ENCODE peak calls at places on chromosomes 11 and 22, in seven cellular contexts. K, L, U, Z, G, Y and V are unnamed samples. For H3K4me1, the result is how much of the 10 kb centered on the place peaks cover.

GRCh38 chr11:120482149-120482548 is 29.4 kb upstream of the GRIK4 start:
- DNase-seq in K (no peak), L (no peak), U (no peak), Z (no peak), G (peak), Y (peak), V (no peak)

GRCh38 chr22:20028855-20029549 is 8.1 kb downstream of the TANGO2 start:
- DNase-seq in K (no peak), L (no peak), U (no peak), Z (peak), G (no peak), Y (no peak), V (no peak)

GRCh38 chr11:34044664-34045485 is 6.7 kb upstream of the CAPRIN1 start:
- DNase-seq in K (no peak), L (no peak), U (no peak), Z (peak), G (peak), Y (peak), V (no peak)

GRCh38 chr11:119892311-119892808 is 163.4 kb upstream of the NECTIN1 start:
- DNase-seq in K (no peak), L (no peak), U (no peak), Z (peak), G (no peak), Y (no peak), V (no peak)

GRCh38 chr11:36724742-36725387 is 126.8 kb upstream of the RAG2 start:
- DNase-seq in K (no peak), L (no peak), U (no peak), Z (no peak), G (peak), Y (no peak), V (no peak)

GRCh38 chr11:17578296-17578695 is 31.2 kb downstream of the OTOG start:
- DNase-seq in K (no peak), L (no peak), U (no peak), Z (no peak), G (no peak), Y (no peak), V (no peak)

GRCh38 chr11:95154514-95154913 is 64.9 kb downstream of the ENDOD1 start:
- DNase-seq in K (peak), L (peak), U (no peak), Z (peak), G (peak), Y (peak), V (no peak)

GRCh38 chr22:43630451-43630850 is 181.7 kb downstream of the EFCAB6 start:
- DNase-seq in K (no peak), L (no peak), U (no peak), Z (no peak), G (no peak), Y (no peak), V (no peak)

GRCh38 chr11:104891135-104891534 is 7.1 kb downstream of the CASP12 start:
- DNase-seq in K (no peak), L (no peak), U (no peak), Z (no peak), G (no peak), Y (peak), V (no peak)

GRCh38 chr22:25896592-25896991 is 154.6 kb downstream of the MYO18B start:
- DNase-seq in K (no peak), L (no peak), U (no peak), Z (no peak), G (no peak), Y (no peak), V (no peak)

GRCh38 chr11:108960498-108960897 is 295.6 kb downstream of the DDX10 start:
- DNase-seq in K (no peak), L (no peak), U (no peak), Z (no peak), G (no peak), Y (no peak), V (no peak)

GRCh38 chr22:36334838-36335603 is 52.7 kb downstream of the MYH9 start:
- DNase-seq in K (peak), L (no peak), U (no peak), Z (peak), G (peak), Y (peak), V (no peak)

GRCh38 chr11:937853-938261 is 12.2 kb downstream of the AP2A2 start:
- DNase-seq in K (no peak), L (no peak), U (no peak), Z (no peak), G (no peak), Y (no peak), V (no peak)

GRCh38 chr11:47609675-47610074 is 15.5 kb upstream of the C1QTNF4 start:
- DNase-seq in K (no peak), L (no peak), U (no peak), Z (no peak), G (no peak), Y (no peak), V (no peak)

GRCh38 chr11:79244175-79244804 is 196.5 kb downstream of the TENM4 start:
- DNase-seq in K (no peak), L (no peak), U (peak), Z (no peak), G (no peak), Y (peak), V (no peak)

GRCh38 chr22:20237480-20238440 is 30.4 kb downstream of the RTN4R start:
- DNase-seq in K (peak), L (no peak), U (no peak), Z (no peak), G (peak), Y (no peak), V (no peak)

GRCh38 chr11:73965076-73965763 is 14.4 kb downstream of the DNAJB13 start:
- DNase-seq in K (no peak), L (peak), U (no peak), Z (no peak), G (no peak), Y (no peak), V (no peak)

GRCh38 chr22:26806445-26807170 is 149.2 kb downstream of the MIAT start:
- DNase-seq in K (no peak), L (no peak), U (no peak), Z (no peak), G (no peak), Y (no peak), V (no peak)

GRCh38 chr11:62687508-62688396 is 1.6 kb downstream of the LRRN4CL start:
- DNase-seq in K (no peak), L (no peak), U (no peak), Z (peak), G (no peak), Y (no peak), V (no peak)

GRCh38 chr11:89177691-89178231 is at the start of gene TYR:
- DNase-seq in K (no peak), L (peak), U (no peak), Z (no peak), G (no peak), Y (no peak), V (no peak)

GRCh38 chr11:61860054-61860903 is 31.1 kb downstream of the FADS3 start:
- DNase-seq in K (no peak), L (no peak), U (peak), Z (peak), G (peak), Y (no peak), V (no peak)

GRCh38 chr22:39148727-39149535 is 3.5 kb downstream of the CBX7 start:
- DNase-seq in K (no peak), L (peak), U (peak), Z (peak), G (peak), Y (no peak), V (no peak)

GRCh38 chr22:20804650-20805049 is 30.7 kb downstream of the SERPIND1 start:
- DNase-seq in K (no peak), L (no peak), U (no peak), Z (no peak), G (no peak), Y (no peak), V (no peak)

GRCh38 chr11:126403039-126403438 is 47.6 kb downstream of the ST3GAL4 start:
- DNase-seq in K (no peak), L (no peak), U (no peak), Z (peak), G (no peak), Y (no peak), V (no peak)

GRCh38 chr22:49968831-49969661 is 8.5 kb downstream of the PIM3 start:
- DNase-seq in K (no peak), L (peak), U (peak), Z (peak), G (no peak), Y (no peak), V (no peak)

GRCh38 chr11:40104941-40105550 is 1354.4 kb downstream of the LRRC4C start:
- DNase-seq in K (no peak), L (no peak), U (no peak), Z (no peak), G (no peak), Y (no peak), V (no peak)

GRCh38 chr22:23893446-23893956 is 682 bp upstream of the MIF start:
- DNase-seq in K (no peak), L (no peak), U (no peak), Z (no peak), G (no peak), Y (no peak), V (no peak)

GRCh38 chr22:23893957-23894709 is at the start of gene MIF:
- DNase-seq in K (peak), L (peak), U (peak), Z (peak), G (peak), Y (peak), V (peak)

GRCh38 chr22:23891726-23892125 is 2.5 kb upstream of the MIF start:
- DNase-seq in K (no peak), L (no peak), U (no peak), Z (peak), G (no peak), Y (no peak), V (no peak)

GRCh38 chr22:23892130-23892529 is 2.1 kb upstream of the MIF start:
- DNase-seq in K (no peak), L (no peak), U (no peak), Z (no peak), G (no peak), Y (no peak), V (no peak)

GRCh38 chr22:23892626-23893445 is 1.3 kb upstream of the MIF start:
- DNase-seq in K (no peak), L (no peak), U (no peak), Z (peak), G (no peak), Y (no peak), V (no peak)
- H3K4me3 ChIP-seq in K (no peak), L (no peak), U (no peak), Z (no peak), G (no peak), Y (no peak), V (no peak)

DNA sequence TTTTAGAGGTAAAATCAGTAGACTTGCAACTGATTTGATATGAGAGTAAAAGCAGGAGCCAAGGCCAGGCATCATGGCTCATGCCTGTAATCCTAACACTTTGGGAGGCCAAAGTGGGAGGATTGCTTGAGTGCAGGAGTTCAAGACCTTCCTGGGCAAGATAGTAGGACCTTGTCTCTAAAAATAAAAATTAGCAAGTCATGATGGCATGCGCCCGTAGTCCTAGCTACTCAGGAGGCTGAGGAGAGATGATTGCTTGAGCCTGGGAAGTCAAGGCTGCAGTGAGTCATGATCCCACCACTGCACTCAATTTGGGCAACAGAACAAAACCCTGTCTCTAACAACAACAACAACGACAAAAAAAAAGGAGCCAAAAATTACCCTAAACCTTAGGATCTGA is 13.5 kb downstream of the SGSM3 start:
- DNase-seq in K (no peak), L (no peak), U (no peak), Z (no peak), G (no peak), Y (peak), V (no peak)
- H3K27ac ChIP-seq in K (peak), L (no peak), U (no peak), Z (no peak), G (no peak), Y (no peak), V (no peak)

DNA sequence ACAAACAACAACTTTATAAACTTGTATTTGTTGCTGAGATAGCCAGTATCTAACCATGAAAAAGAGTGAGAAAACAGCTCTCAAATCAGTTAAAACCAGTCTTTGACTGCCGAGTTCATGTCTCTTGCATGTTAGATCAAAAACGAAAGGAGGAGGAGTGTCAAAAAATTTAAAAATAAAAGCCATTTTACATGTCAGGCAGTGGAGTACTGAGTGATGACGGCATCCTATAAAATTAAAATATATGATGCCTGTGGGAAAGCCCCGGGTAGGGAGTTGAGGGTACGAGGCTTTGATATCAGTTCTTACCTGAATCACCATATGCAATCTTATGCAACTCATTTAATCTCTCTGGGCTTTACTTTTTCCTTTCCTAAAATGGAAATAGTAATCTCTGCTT is 117.3 kb downstream of the ETS1 start:
- DNase-seq in K (peak), L (no peak), U (no peak), Z (no peak), G (no peak), Y (no peak), V (no peak)
- H3K4me1 ChIP-seq in K (half or more), L (under half), U (under half), Z (under half), G (under half), Y (under half), V (half or more)

DNA sequence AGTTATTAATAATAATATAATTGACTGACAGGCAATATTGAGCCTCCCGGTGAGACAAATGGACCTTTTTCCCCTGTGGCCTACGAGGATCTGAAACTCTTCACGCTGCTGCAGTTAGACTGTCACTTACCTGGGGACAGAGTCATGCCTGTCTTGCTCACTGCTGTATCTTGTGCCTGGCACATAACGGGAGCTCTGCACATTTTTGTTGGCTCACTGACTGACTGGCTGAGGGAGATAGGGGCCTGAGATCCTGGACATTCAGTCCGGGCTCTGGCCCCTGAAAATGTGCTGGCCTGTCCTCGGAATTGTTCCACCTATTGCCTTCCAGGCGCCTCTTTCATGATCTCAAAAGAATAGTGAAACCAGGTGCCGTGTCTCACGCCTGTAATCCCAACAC is 743 bp upstream of the CD3D start:
- DNase-seq in K (no peak), L (no peak), U (no peak), Z (no peak), G (no peak), Y (no peak), V (no peak)
- H3K4me3 ChIP-seq in K (peak), L (no peak), U (no peak), Z (no peak), G (no peak), Y (no peak), V (no peak)

GRCh38 chr22:46246178-46246577 is 3.9 kb downstream of the CDPF1 start:
- DNase-seq in K (no peak), L (peak), U (no peak), Z (no peak), G (no peak), Y (no peak), V (no peak)

GRCh38 chr22:46247443-46247975 is 2.6 kb downstream of the CDPF1 start:
- DNase-seq in K (no peak), L (no peak), U (no peak), Z (no peak), G (no peak), Y (no peak), V (no peak)

GRCh38 chr22:46242023-46242422 is 8.1 kb downstream of the CDPF1 start:
- DNase-seq in K (no peak), L (no peak), U (no peak), Z (no peak), G (no peak), Y (no peak), V (no peak)

GRCh38 chr22:46244771-46245170 is 5.3 kb downstream of the CDPF1 start:
- DNase-seq in K (no peak), L (peak), U (no peak), Z (no peak), G (no peak), Y (no peak), V (no peak)

GRCh38 chr22:46245515-46245914 is 4.6 kb downstream of the CDPF1 start:
- DNase-seq in K (no peak), L (peak), U (no peak), Z (peak), G (peak), Y (no peak), V (no peak)
- H3K27ac ChIP-seq in K (no peak), L (peak), U (no peak), Z (peak), G (no peak), Y (no peak), V (peak)

DNA sequence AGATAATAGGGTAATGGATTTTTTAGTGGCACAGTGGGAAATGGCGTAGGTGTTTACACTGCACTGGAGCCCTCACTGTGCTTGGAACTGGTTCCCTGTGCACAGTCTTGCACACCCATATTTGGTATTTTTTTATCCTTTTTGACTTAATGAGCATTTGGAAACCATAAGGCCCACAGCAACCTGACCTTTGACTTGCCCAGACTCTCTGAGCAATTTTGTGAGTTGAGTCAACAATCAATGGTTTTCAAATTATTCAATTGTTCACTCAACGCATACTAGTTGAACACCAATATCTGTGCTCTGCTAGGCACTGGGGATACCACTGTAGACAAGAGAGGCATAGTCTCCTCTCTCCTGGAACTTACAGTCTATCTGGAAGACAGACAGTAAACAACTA is 14.3 kb downstream of the CD44 start:
- DNase-seq in K (no peak), L (no peak), U (no peak), Z (no peak), G (no peak), Y (no peak), V (no peak)
- H3K4me1 ChIP-seq in K (half or more), L (under half), U (under half), Z (under half), G (half or more), Y (under half), V (under half)

DNA sequence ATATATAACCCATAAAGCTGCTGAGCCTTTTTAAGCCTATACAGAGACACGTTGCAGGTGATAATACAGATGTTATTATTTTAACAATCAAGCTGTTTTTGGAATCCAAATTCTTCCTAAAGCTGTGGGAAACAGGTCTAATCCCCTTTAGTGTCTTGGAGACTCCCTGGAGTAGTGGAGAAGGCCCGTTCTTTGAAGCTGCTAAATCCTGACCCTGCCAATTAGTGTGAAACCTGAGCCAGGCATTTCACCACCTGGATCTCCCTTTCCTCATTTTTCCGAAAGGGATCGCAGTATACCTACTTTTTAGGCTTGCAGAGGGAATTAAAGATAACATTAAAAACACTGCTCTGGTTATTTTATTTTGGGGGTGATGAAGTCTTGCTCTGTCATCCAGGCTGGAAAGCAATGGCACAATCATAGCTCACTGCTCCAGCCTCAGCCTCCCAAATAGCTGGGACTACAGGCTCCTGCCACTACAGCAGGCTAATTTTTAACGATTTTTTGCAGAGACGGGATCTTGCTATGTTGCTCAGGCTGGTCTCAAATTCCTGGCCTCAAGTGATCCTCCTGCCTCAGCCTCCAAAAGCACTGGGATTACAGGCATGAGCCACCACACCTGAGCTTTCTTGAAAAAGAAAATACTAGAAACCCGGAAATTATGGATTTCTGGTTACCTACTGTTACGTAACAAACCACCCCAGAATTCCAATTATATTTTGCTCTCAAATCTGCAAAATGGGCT is 1.7 kb upstream of the EIF4ENIF1 start:
- DNase-seq in K (no peak), L (no peak), U (no peak), Z (no peak), G (no peak), Y (no peak), V (no peak)
- H3K4me3 ChIP-seq in K (peak), L (peak), U (no peak), Z (no peak), G (no peak), Y (no peak), V (no peak)

DNA sequence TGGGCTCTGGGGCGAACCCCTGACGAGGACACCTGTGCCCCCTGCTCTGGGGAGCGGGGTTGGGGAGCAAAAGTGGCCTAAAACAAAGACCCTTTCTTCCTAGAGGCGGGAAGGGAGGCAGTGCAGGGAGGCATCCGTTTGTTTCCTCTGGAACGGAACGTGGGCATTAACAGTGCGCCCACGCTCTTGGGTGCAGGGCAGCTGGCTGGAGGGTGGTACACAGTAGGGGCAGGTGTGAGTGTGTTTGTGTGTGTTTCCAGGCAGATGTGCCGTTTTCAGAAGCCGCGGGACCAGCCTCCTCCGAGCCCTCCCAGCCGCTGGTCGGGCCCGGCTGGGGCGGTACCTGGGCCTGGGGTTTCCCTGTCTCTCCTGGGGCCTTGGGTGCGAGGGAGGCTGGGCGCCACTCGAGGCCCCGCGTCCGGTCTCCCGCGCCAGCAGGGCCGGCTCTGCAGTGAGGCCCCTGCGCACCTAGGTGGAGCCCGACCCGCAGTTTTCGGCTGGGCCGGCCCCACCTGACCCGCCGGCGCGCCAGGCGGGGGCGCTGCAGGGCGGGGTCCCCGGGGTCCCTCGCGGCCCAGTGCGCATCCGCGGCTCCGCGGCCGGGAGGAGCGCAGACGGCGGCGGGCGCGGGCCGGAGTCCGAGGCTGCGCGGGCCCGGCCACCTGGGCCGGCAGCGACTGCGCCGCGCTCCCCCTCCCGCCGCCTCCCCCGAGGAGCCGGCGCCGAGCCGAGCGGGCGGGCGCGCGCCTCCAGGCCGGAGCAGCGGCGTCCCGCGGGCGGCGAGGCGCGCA is 1252.7 kb downstream of the BRD1 start:
- DNase-seq in K (no peak), L (peak), U (peak), Z (peak), G (peak), Y (no peak), V (peak)
- H3K27ac ChIP-seq in K (no peak), L (no peak), U (no peak), Z (no peak), G (no peak), Y (no peak), V (no peak)